ENCODE peak calls at places on chromosomes 2 and 18, in eight cellular contexts. One of them, this sample, is unnamed.

GRCh38 chr2:201057089-201057499 is 14.4 kb downstream of the HYCC2 start:
- DNase-seq in neural crest cell: no peak
- DNase-seq in activated T-cell treated with anti-CD3 and anti-CD28 coated beads, Interleukin-2, amount 50 U/mL, for 72 hours: no peak
- DNase-seq in stimulated activated naive CD4-positive, alpha-beta T cell: no peak
- DNase-seq in fibroblast of pulmonary artery: peak; percentile 14
- DNase-seq in osteocyte: no peak
- DNase-seq in vagina: no peak
- DNase-seq in progenitor cell of endocrine pancreas: no peak
- DNase-seq in this sample: no peak

GRCh38 chr2:233426619-233427342 is 72.5 kb downstream of the DGKD start:
- DNase-seq in neural crest cell: no peak
- DNase-seq in activated T-cell treated with anti-CD3 and anti-CD28 coated beads, Interleukin-2, amount 50 U/mL, for 72 hours: peak; percentile 71
- DNase-seq in stimulated activated naive CD4-positive, alpha-beta T cell: no peak
- DNase-seq in fibroblast of pulmonary artery: peak; percentile 66
- DNase-seq in osteocyte: peak; percentile 13
- DNase-seq in vagina: no peak
- DNase-seq in progenitor cell of endocrine pancreas: no peak
- DNase-seq in this sample: no peak

GRCh38 chr2:152387046-152387445 is 52.1 kb downstream of the FMNL2 start:
- DNase-seq in neural crest cell: no peak
- DNase-seq in activated T-cell treated with anti-CD3 and anti-CD28 coated beads, Interleukin-2, amount 50 U/mL, for 72 hours: no peak
- DNase-seq in stimulated activated naive CD4-positive, alpha-beta T cell: no peak
- DNase-seq in fibroblast of pulmonary artery: peak; percentile 29
- DNase-seq in osteocyte: no peak
- DNase-seq in vagina: no peak
- DNase-seq in progenitor cell of endocrine pancreas: no peak
- DNase-seq in this sample: no peak

GRCh38 chr2:174535757-174536703 is 49.2 kb upstream of the GPR155 start:
- DNase-seq in neural crest cell: no peak
- DNase-seq in activated T-cell treated with anti-CD3 and anti-CD28 coated beads, Interleukin-2, amount 50 U/mL, for 72 hours: no peak
- DNase-seq in stimulated activated naive CD4-positive, alpha-beta T cell: no peak
- DNase-seq in fibroblast of pulmonary artery: no peak
- DNase-seq in osteocyte: no peak
- DNase-seq in vagina: no peak
- DNase-seq in progenitor cell of endocrine pancreas: no peak
- DNase-seq in this sample: no peak

GRCh38 chr2:172734711-172735645 is 667 bp upstream of the RAPGEF4 start:
- DNase-seq in neural crest cell: no peak
- DNase-seq in activated T-cell treated with anti-CD3 and anti-CD28 coated beads, Interleukin-2, amount 50 U/mL, for 72 hours: peak; percentile 54
- DNase-seq in stimulated activated naive CD4-positive, alpha-beta T cell: no peak
- DNase-seq in fibroblast of pulmonary artery: no peak
- DNase-seq in osteocyte: no peak
- DNase-seq in vagina: no peak
- DNase-seq in progenitor cell of endocrine pancreas: no peak
- DNase-seq in this sample: peak; percentile 39

GRCh38 chr2:69767034-69767433 is 25.1 kb downstream of the ANXA4 start:
- DNase-seq in neural crest cell: no peak
- DNase-seq in activated T-cell treated with anti-CD3 and anti-CD28 coated beads, Interleukin-2, amount 50 U/mL, for 72 hours: no peak
- DNase-seq in stimulated activated naive CD4-positive, alpha-beta T cell: no peak
- DNase-seq in fibroblast of pulmonary artery: peak; percentile 46
- DNase-seq in osteocyte: no peak
- DNase-seq in vagina: no peak
- DNase-seq in progenitor cell of endocrine pancreas: no peak
- DNase-seq in this sample: no peak

GRCh38 chr2:207042155-207042554 is 102.8 kb downstream of the CPO start:
- DNase-seq in neural crest cell: no peak
- DNase-seq in activated T-cell treated with anti-CD3 and anti-CD28 coated beads, Interleukin-2, amount 50 U/mL, for 72 hours: no peak
- DNase-seq in stimulated activated naive CD4-positive, alpha-beta T cell: no peak
- DNase-seq in fibroblast of pulmonary artery: no peak
- DNase-seq in osteocyte: no peak
- DNase-seq in vagina: no peak
- DNase-seq in progenitor cell of endocrine pancreas: no peak
- DNase-seq in this sample: no peak

GRCh38 chr2:239233576-239233975 is 167.2 kb downstream of the HDAC4 start:
- DNase-seq in neural crest cell: no peak
- DNase-seq in activated T-cell treated with anti-CD3 and anti-CD28 coated beads, Interleukin-2, amount 50 U/mL, for 72 hours: no peak
- DNase-seq in stimulated activated naive CD4-positive, alpha-beta T cell: no peak
- DNase-seq in fibroblast of pulmonary artery: no peak
- DNase-seq in osteocyte: no peak
- DNase-seq in vagina: no peak
- DNase-seq in progenitor cell of endocrine pancreas: no peak
- DNase-seq in this sample: no peak

GRCh38 chr18:6728809-6729246 is 688 bp upstream of the ARHGAP28 start:
- DNase-seq in neural crest cell: no peak
- DNase-seq in activated T-cell treated with anti-CD3 and anti-CD28 coated beads, Interleukin-2, amount 50 U/mL, for 72 hours: no peak
- DNase-seq in stimulated activated naive CD4-positive, alpha-beta T cell: no peak
- DNase-seq in fibroblast of pulmonary artery: no peak
- DNase-seq in osteocyte: no peak
- DNase-seq in vagina: no peak
- DNase-seq in progenitor cell of endocrine pancreas: no peak
- DNase-seq in this sample: no peak

GRCh38 chr2:136966485-136966884 is 201.1 kb downstream of the THSD7B start:
- DNase-seq in neural crest cell: no peak
- DNase-seq in activated T-cell treated with anti-CD3 and anti-CD28 coated beads, Interleukin-2, amount 50 U/mL, for 72 hours: no peak
- DNase-seq in stimulated activated naive CD4-positive, alpha-beta T cell: no peak
- DNase-seq in fibroblast of pulmonary artery: no peak
- DNase-seq in osteocyte: no peak
- DNase-seq in vagina: no peak
- DNase-seq in progenitor cell of endocrine pancreas: no peak
- DNase-seq in this sample: no peak

GRCh38 chr2:36677386-36677785 is 19.1 kb upstream of the VIT start:
- DNase-seq in neural crest cell: no peak
- DNase-seq in activated T-cell treated with anti-CD3 and anti-CD28 coated beads, Interleukin-2, amount 50 U/mL, for 72 hours: no peak
- DNase-seq in stimulated activated naive CD4-positive, alpha-beta T cell: no peak
- DNase-seq in fibroblast of pulmonary artery: peak; percentile 49
- DNase-seq in osteocyte: no peak
- DNase-seq in vagina: no peak
- DNase-seq in progenitor cell of endocrine pancreas: no peak
- DNase-seq in this sample: no peak

GRCh38 chr2:46970334-46971288 is 55.0 kb upstream of the MCFD2 start:
- DNase-seq in neural crest cell: no peak
- DNase-seq in activated T-cell treated with anti-CD3 and anti-CD28 coated beads, Interleukin-2, amount 50 U/mL, for 72 hours: no peak
- DNase-seq in stimulated activated naive CD4-positive, alpha-beta T cell: no peak
- DNase-seq in fibroblast of pulmonary artery: peak; percentile 76
- DNase-seq in osteocyte: no peak
- DNase-seq in vagina: no peak
- DNase-seq in progenitor cell of endocrine pancreas: no peak
- DNase-seq in this sample: no peak

GRCh38 chr2:113342650-113343049 is 63.9 kb upstream of the PAX8 start:
- DNase-seq in neural crest cell: no peak
- DNase-seq in activated T-cell treated with anti-CD3 and anti-CD28 coated beads, Interleukin-2, amount 50 U/mL, for 72 hours: no peak
- DNase-seq in stimulated activated naive CD4-positive, alpha-beta T cell: no peak
- DNase-seq in fibroblast of pulmonary artery: no peak
- DNase-seq in osteocyte: no peak
- DNase-seq in vagina: no peak
- DNase-seq in progenitor cell of endocrine pancreas: no peak
- DNase-seq in this sample: no peak

GRCh38 chr2:17851731-17852585 is 26.5 kb upstream of the KCNS3 start:
- DNase-seq in neural crest cell: peak; percentile 55
- DNase-seq in activated T-cell treated with anti-CD3 and anti-CD28 coated beads, Interleukin-2, amount 50 U/mL, for 72 hours: peak; percentile 36
- DNase-seq in stimulated activated naive CD4-positive, alpha-beta T cell: no peak
- DNase-seq in fibroblast of pulmonary artery: peak; percentile 71
- DNase-seq in osteocyte: no peak
- DNase-seq in vagina: peak; percentile 80
- DNase-seq in progenitor cell of endocrine pancreas: peak; percentile 36
- DNase-seq in this sample: peak; percentile 65

GRCh38 chr2:128354731-128355470 is 36.2 kb upstream of the HS6ST1 start:
- DNase-seq in neural crest cell: no peak
- DNase-seq in activated T-cell treated with anti-CD3 and anti-CD28 coated beads, Interleukin-2, amount 50 U/mL, for 72 hours: no peak
- DNase-seq in stimulated activated naive CD4-positive, alpha-beta T cell: no peak
- DNase-seq in fibroblast of pulmonary artery: peak; percentile 72
- DNase-seq in osteocyte: no peak
- DNase-seq in vagina: peak; percentile 69
- DNase-seq in progenitor cell of endocrine pancreas: no peak
- DNase-seq in this sample: no peak